ENCODE peak calls at places on chromosomes 1 and 21, in seven cellular contexts. E is fibroblast of lung; H is heart right ventricle; B is IMR-90; F is HFFc6; Z is CD8-positive, alpha-beta T cell; W is osteocyte. T is an unnamed sample.

GRCh38 chr21:35971824-35972223 is 88.5 kb downstream of the SETD4 start:
- DNase-seq in E (no peak), H (no peak), B (no peak), F (no peak), Z (no peak), W (no peak), T (no peak)

GRCh38 chr1:59414406-59415133 is 117.7 kb downstream of the FGGY start:
- DNase-seq in E (peak), H (no peak), B (peak), F (peak), Z (no peak), W (no peak), T (no peak)

GRCh38 chr1:54987830-54988705 is 7.6 kb downstream of the TMEM61 start:
- DNase-seq in E (no peak), H (no peak), B (peak), F (peak), Z (no peak), W (no peak), T (no peak)

GRCh38 chr1:177355575-177355974 is 184.8 kb downstream of the BRINP2 start:
- DNase-seq in E (peak), H (no peak), B (peak), F (no peak), Z (no peak), W (no peak), T (no peak)

GRCh38 chr1:115144176-115144575 is 54.9 kb upstream of the TSPAN2 start:
- DNase-seq in E (no peak), H (no peak), B (no peak), F (no peak), Z (no peak), W (no peak), T (no peak)

GRCh38 chr1:47587891-47588582 is 150.2 kb downstream of the FOXD2 start:
- DNase-seq in E (no peak), H (peak), B (no peak), F (no peak), Z (no peak), W (peak), T (no peak)

GRCh38 chr1:219659005-219659632 is 46.2 kb upstream of the ZC3H11B start:
- DNase-seq in E (no peak), H (no peak), B (no peak), F (no peak), Z (no peak), W (no peak), T (no peak)

GRCh38 chr1:31416101-31416736 is 3.2 kb downstream of the SERINC2 start:
- DNase-seq in E (no peak), H (no peak), B (no peak), F (no peak), Z (no peak), W (no peak), T (no peak)

GRCh38 chr1:212315907-212316306 is 30.7 kb downstream of the PPP2R5A start:
- DNase-seq in E (peak), H (no peak), B (no peak), F (peak), Z (no peak), W (no peak), T (no peak)

GRCh38 chr1:172321429-172321828 is 99.1 kb upstream of the C1orf105 start:
- DNase-seq in E (peak), H (no peak), B (peak), F (peak), Z (no peak), W (no peak), T (no peak)

GRCh38 chr1:33088119-33088906 is 7.4 kb downstream of the AZIN2 start:
- DNase-seq in E (no peak), H (no peak), B (peak), F (no peak), Z (no peak), W (no peak), T (no peak)

GRCh38 chr1:27633298-27633610 is 1.7 kb downstream of the FGR start:
- DNase-seq in E (no peak), H (no peak), B (no peak), F (no peak), Z (no peak), W (no peak), T (no peak)

GRCh38 chr21:38716942-38717341 is 88.8 kb upstream of the ETS2 start:
- DNase-seq in E (no peak), H (no peak), B (peak), F (peak), Z (no peak), W (no peak), T (no peak)

GRCh38 chr1:247104965-247105364 is 809 bp upstream of the ZNF669 start:
- DNase-seq in E (no peak), H (no peak), B (no peak), F (no peak), Z (no peak), W (peak), T (no peak)

GRCh38 chr1:227318003-227318851 is at the start of gene CDC42BPA:
- DNase-seq in E (peak), H (peak), B (peak), F (peak), Z (peak), W (peak), T (peak)

GRCh38 chr1:212860713-212861581 is 2.9 kb downstream of the FLVCR1 start:
- DNase-seq in E (peak), H (no peak), B (peak), F (peak), Z (no peak), W (no peak), T (no peak)

GRCh38 chr1:21664806-21665588 is 4.2 kb downstream of the RAP1GAP start:
- DNase-seq in E (no peak), H (no peak), B (no peak), F (no peak), Z (no peak), W (no peak), T (no peak)

GRCh38 chr21:31526040-31526439 is 133.5 kb upstream of the SOD1 start:
- DNase-seq in E (no peak), H (no peak), B (no peak), F (no peak), Z (no peak), W (peak), T (no peak)

GRCh38 chr1:41673355-41673754 is 188.9 kb upstream of the EDN2 start:
- DNase-seq in E (peak), H (no peak), B (peak), F (no peak), Z (peak), W (no peak), T (peak)

GRCh38 chr1:39859859-39860812 is 23.2 kb downstream of the TRIT1 start:
- DNase-seq in E (no peak), H (no peak), B (no peak), F (no peak), Z (no peak), W (no peak), T (no peak)

GRCh38 chr1:85465099-85465790 is at the start of gene DDAH1:
- DNase-seq in E (peak), H (peak), B (peak), F (peak), Z (no peak), W (no peak), T (no peak)

GRCh38 chr21:46559291-46559983 is 45.4 kb downstream of the S100B start:
- DNase-seq in E (no peak), H (no peak), B (no peak), F (no peak), Z (peak), W (no peak), T (peak)

GRCh38 chr1:87410771-87411170 is 82.1 kb downstream of the LMO4 start:
- DNase-seq in E (peak), H (peak), B (peak), F (no peak), Z (no peak), W (peak), T (no peak)

GRCh38 chr21:45439171-45439872 is 34.4 kb downstream of the COL18A1 start:
- DNase-seq in E (peak), H (peak), B (peak), F (peak), Z (peak), W (peak), T (peak)

GRCh38 chr1:6208723-6209660 is 3.1 kb downstream of the RNF207 start:
- DNase-seq in E (peak), H (peak), B (peak), F (peak), Z (no peak), W (no peak), T (no peak)

GRCh38 chr1:43373034-43373940 is 5.5 kb upstream of the ELOVL1 start:
- DNase-seq in E (peak), H (no peak), B (peak), F (peak), Z (no peak), W (no peak), T (no peak)

GRCh38 chr1:161307230-161307768 is 2.5 kb downstream of the MPZ start:
- DNase-seq in E (peak), H (peak), B (peak), F (no peak), Z (peak), W (no peak), T (no peak)

GRCh38 chr1:41355356-41355755 is 5.9 kb upstream of the FOXO6 start:
- DNase-seq in E (no peak), H (no peak), B (no peak), F (no peak), Z (no peak), W (no peak), T (no peak)

GRCh38 chr1:213533125-213533524 is 454.6 kb upstream of the PROX1 start:
- DNase-seq in E (no peak), H (no peak), B (no peak), F (no peak), Z (no peak), W (no peak), T (no peak)

GRCh38 chr21:33023574-33024277 is 2.0 kb upstream of the OLIG2 start:
- DNase-seq in E (no peak), H (no peak), B (no peak), F (no peak), Z (no peak), W (no peak), T (no peak)

GRCh38 chr21:25518491-25518911 is 88.8 kb downstream of the MRPL39 start:
- DNase-seq in E (no peak), H (no peak), B (no peak), F (no peak), Z (no peak), W (no peak), T (no peak)

GRCh38 chr1:238811211-238811610 is 575.2 kb upstream of the CHRM3 start:
- DNase-seq in E (no peak), H (no peak), B (no peak), F (peak), Z (no peak), W (no peak), T (no peak)

GRCh38 chr1:2000432-2000831 is 3.2 kb downstream of the CFAP74 start:
- DNase-seq in E (no peak), H (no peak), B (no peak), F (no peak), Z (no peak), W (no peak), T (no peak)

GRCh38 chr1:39992229-39992628 is 37.3 kb downstream of the MFSD2A start:
- DNase-seq in E (no peak), H (no peak), B (peak), F (peak), Z (no peak), W (no peak), T (no peak)

GRCh38 chr1:61083014-61083798 is 845 bp downstream of the NFIA start:
- DNase-seq in E (no peak), H (peak), B (no peak), F (no peak), Z (peak), W (no peak), T (no peak)

GRCh38 chr1:2972879-2973575 is 48.2 kb upstream of the ACTRT2 start:
- DNase-seq in E (no peak), H (no peak), B (no peak), F (no peak), Z (no peak), W (peak), T (no peak)

GRCh38 chr1:5119496-5120234 is 465.3 kb downstream of the AJAP1 start:
- DNase-seq in E (no peak), H (no peak), B (no peak), F (no peak), Z (no peak), W (peak), T (no peak)

GRCh38 chr1:41412748-41413147 is 51.5 kb downstream of the FOXO6 start:
- DNase-seq in E (no peak), H (no peak), B (no peak), F (no peak), Z (no peak), W (no peak), T (no peak)

GRCh38 chr1:116694524-116694923 is 27.0 kb upstream of the IGSF3 start:
- DNase-seq in E (no peak), H (no peak), B (no peak), F (no peak), Z (no peak), W (no peak), T (no peak)

GRCh38 chr1:203840208-203840808 is 21.1 kb upstream of the SNRPE start:
- DNase-seq in E (no peak), H (no peak), B (no peak), F (no peak), Z (no peak), W (no peak), T (no peak)

GRCh38 chr1:203839081-203839480 is 22.3 kb upstream of the SNRPE start:
- DNase-seq in E (peak), H (no peak), B (peak), F (peak), Z (no peak), W (no peak), T (no peak)

DNA sequence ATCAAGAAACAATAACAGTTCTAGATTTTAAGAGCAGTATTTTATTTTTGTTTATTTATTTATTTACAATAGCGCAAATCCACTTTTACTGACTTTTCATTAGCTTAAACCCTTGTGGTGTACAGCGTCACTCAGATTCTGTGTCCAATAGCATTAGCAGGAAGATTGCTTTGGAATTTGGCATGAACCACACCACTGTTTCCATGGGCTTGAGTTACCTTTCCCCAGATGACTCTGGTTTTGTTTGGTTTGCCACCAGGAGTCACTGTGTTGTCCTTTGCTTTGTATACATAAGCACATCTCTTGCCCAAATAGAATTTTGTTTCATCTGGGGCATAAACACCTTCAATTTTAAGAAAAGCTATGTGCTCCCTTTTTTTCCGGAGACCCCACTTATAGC is 25.9 kb upstream of the SNRPE start:
- DNase-seq in E (no peak), H (no peak), B (no peak), F (no peak), Z (no peak), W (no peak), T (no peak)
- TF ChIP-seq CTCF in E (no peak), H (no peak), B (no peak), F (peak), Z (no peak), W (no peak), T (no peak)

DNA sequence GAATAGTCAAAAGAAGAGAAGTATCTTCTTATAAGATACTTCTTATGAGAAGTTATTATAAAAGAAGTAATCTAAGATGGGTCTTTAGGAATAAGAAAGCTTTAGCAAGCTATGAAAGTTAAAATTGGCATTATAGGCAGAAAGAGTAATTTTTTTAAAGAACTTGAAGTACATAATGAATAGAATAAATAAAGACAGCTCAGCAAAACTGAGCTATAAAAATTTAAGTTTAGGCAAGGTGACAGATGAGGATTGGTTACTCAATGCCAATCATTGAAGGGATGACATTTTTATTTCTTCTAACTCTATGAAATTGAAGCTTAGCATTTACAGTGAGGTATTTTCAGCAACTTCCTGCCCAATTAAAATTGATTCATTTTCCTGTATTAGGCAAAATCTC is 966.8 kb downstream of the BRINP3 start:
- DNase-seq in E (no peak), H (no peak), B (no peak), F (no peak), Z (no peak), W (no peak), T (no peak)
- TF ChIP-seq CTCF in E (no peak), H (no peak), B (no peak), F (no peak), Z (no peak), W (no peak), T (no peak)

DNA sequence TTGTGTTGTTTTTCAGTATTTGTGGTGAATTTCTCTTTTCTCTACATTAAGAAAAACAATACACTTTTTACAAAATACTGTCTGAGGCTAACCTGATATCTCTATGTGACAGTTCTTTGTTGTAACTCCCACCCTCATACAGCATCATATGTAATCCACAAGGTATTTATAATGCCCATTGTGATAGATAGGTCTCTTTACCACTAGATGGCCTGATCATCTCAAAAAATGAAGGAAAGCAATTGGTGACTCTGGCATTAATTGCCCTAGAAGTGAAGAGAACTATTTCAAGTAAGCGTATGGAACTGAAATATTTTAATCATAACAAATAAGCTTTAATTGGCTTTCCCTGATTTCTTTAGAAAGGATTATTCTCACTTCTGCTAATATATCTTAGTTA is 36.2 kb upstream of the HFM1 start:
- DNase-seq in E (peak), H (no peak), B (no peak), F (peak), Z (no peak), W (no peak), T (no peak)
- TF ChIP-seq CTCF in E (no peak), H (no peak), B (no peak), F (peak), Z (no peak), W (peak), T (no peak)

GRCh38 chr21:36999131-36999898 is 7.2 kb upstream of the RIPPLY3 start:
- DNase-seq in E (no peak), H (no peak), B (no peak), F (no peak), Z (no peak), W (no peak), T (no peak)

GRCh38 chr21:36989699-36990507 is 16.6 kb upstream of the RIPPLY3 start:
- DNase-seq in E (peak), H (peak), B (peak), F (peak), Z (peak), W (peak), T (peak)

GRCh38 chr21:36992671-36993070 is 13.8 kb upstream of the RIPPLY3 start:
- DNase-seq in E (no peak), H (no peak), B (no peak), F (no peak), Z (no peak), W (no peak), T (no peak)

GRCh38 chr21:36990508-36991205 is 15.8 kb upstream of the RIPPLY3 start:
- DNase-seq in E (no peak), H (no peak), B (no peak), F (no peak), Z (no peak), W (no peak), T (no peak)

GRCh38 chr21:36994501-36995189 is 11.9 kb upstream of the RIPPLY3 start:
- DNase-seq in E (peak), H (no peak), B (no peak), F (no peak), Z (no peak), W (no peak), T (no peak)
- TF ChIP-seq CTCF in E (no peak), H (no peak), B (peak), F (peak), Z (no peak), W (no peak), T (no peak)